ENCODE peak calls at places on chromosomes 16 and 17, in four cellular contexts. B is K562, F is HEK293T, X is GM12878. A is an unnamed sample.

GRCh38 chr16:1199342-1200013 is 25.6 kb downstream of the TPSG1 start:
- DNase-seq in B (no peak), F (peak), X (no peak), A (no peak)

GRCh38 chr17:81334987-81335386 is 39.9 kb upstream of the SLC38A10 start:
- DNase-seq in B (no peak), F (no peak), X (no peak), A (no peak)

GRCh38 chr16:5015351-5015750 is 18.4 kb downstream of the NAGPA start:
- DNase-seq in B (no peak), F (no peak), X (no peak), A (no peak)

GRCh38 chr17:81342700-81343070 is 47.6 kb upstream of the SLC38A10 start:
- DNase-seq in B (no peak), F (no peak), X (no peak), A (no peak)

GRCh38 chr16:78290498-78291271 is 191.2 kb downstream of the WWOX start:
- DNase-seq in B (no peak), F (no peak), X (no peak), A (no peak)

GRCh38 chr17:8225813-8226535 is 15.6 kb upstream of the AURKB start:
- DNase-seq in B (peak), F (peak), X (peak), A (no peak)

GRCh38 chr16:59385953-59386352 is 651.8 kb upstream of the GOT2 start:
- DNase-seq in B (no peak), F (no peak), X (no peak), A (no peak)

GRCh38 chr17:43669971-43670644 is 8.4 kb upstream of the MEOX1 start:
- DNase-seq in B (no peak), F (peak), X (peak), A (peak)

GRCh38 chr16:728131-728889 is 1.4 kb downstream of the HAGHL start:
- DNase-seq in B (peak), F (peak), X (no peak), A (no peak)

GRCh38 chr16:4653981-4654380 is 29.4 kb downstream of the MGRN1 start:
- DNase-seq in B (no peak), F (no peak), X (no peak), A (peak)

GRCh38 chr17:19904924-19905323 is 37.2 kb upstream of the ULK2 start:
- DNase-seq in B (no peak), F (no peak), X (no peak), A (no peak)

GRCh38 chr16:17206712-17207111 is 264.0 kb downstream of the XYLT1 start:
- DNase-seq in B (no peak), F (no peak), X (no peak), A (no peak)

GRCh38 chr16:15556130-15556529 is 86.8 kb downstream of the MARF1 start:
- DNase-seq in B (no peak), F (no peak), X (no peak), A (no peak)

GRCh38 chr17:45366049-45366448 is 49.2 kb upstream of the MAP3K14 start:
- DNase-seq in B (no peak), F (peak), X (no peak), A (no peak)

GRCh38 chr17:48554412-48555090 is 9.6 kb upstream of the HOXB2 start:
- DNase-seq in B (no peak), F (no peak), X (no peak), A (no peak)

GRCh38 chr17:48596000-48596734 is 2.6 kb upstream of the HOXB5 start:
- DNase-seq in B (no peak), F (no peak), X (no peak), A (no peak)

GRCh38 chr16:89009343-89010209 is 32.6 kb upstream of the CBFA2T3 start:
- DNase-seq in B (peak), F (no peak), X (no peak), A (no peak)

GRCh38 chr17:61464121-61464905 is 12.1 kb downstream of the TBX4 start:
- DNase-seq in B (no peak), F (no peak), X (no peak), A (no peak)

GRCh38 chr16:66519482-66519881 is 30.4 kb downstream of the TK2 start:
- DNase-seq in B (no peak), F (no peak), X (no peak), A (no peak)

GRCh38 chr17:65154770-65155589 is 17.8 kb downstream of the RGS9 start:
- DNase-seq in B (no peak), F (no peak), X (no peak), A (no peak)

GRCh38 chr17:35372846-35373531 is 432 bp downstream of the SLFN11 start:
- DNase-seq in B (no peak), F (no peak), X (no peak), A (no peak)

GRCh38 chr16:85923153-85924021 is 24.4 kb downstream of the IRF8 start:
- DNase-seq in B (no peak), F (no peak), X (no peak), A (no peak)

GRCh38 chr17:56902350-56902749 is 11.5 kb downstream of the TRIM25 start:
- DNase-seq in B (no peak), F (no peak), X (no peak), A (no peak)

GRCh38 chr16:87201052-87201451 is 116.1 kb downstream of the C16orf95 start:
- DNase-seq in B (no peak), F (no peak), X (no peak), A (no peak)

GRCh38 chr16:15605869-15606520 is 37.0 kb downstream of the MARF1 start:
- DNase-seq in B (no peak), F (no peak), X (no peak), A (no peak)

GRCh38 chr16:58011652-58012051 is 10.4 kb downstream of the USB1 start:
- DNase-seq in B (no peak), F (no peak), X (no peak), A (peak)

GRCh38 chr16:15482068-15482747 is 47.8 kb downstream of the BMERB1 start:
- DNase-seq in B (peak), F (peak), X (no peak), A (peak)

GRCh38 chr16:87556941-87557459 is 45.3 kb upstream of the JPH3 start:
- DNase-seq in B (no peak), F (no peak), X (no peak), A (no peak)

GRCh38 chr16:56336711-56337110 is 88.6 kb downstream of the AMFR start:
- DNase-seq in B (no peak), F (no peak), X (no peak), A (no peak)

GRCh38 chr16:56337858-56338325 is 87.5 kb downstream of the AMFR start:
- DNase-seq in B (no peak), F (no peak), X (no peak), A (no peak)

GRCh38 chr16:56336071-56336688 is 89.2 kb downstream of the AMFR start:
- DNase-seq in B (peak), F (no peak), X (no peak), A (no peak)

GRCh38 chr16:56338566-56339318 is 86.6 kb downstream of the AMFR start:
- DNase-seq in B (no peak), F (no peak), X (no peak), A (no peak)

DNA sequence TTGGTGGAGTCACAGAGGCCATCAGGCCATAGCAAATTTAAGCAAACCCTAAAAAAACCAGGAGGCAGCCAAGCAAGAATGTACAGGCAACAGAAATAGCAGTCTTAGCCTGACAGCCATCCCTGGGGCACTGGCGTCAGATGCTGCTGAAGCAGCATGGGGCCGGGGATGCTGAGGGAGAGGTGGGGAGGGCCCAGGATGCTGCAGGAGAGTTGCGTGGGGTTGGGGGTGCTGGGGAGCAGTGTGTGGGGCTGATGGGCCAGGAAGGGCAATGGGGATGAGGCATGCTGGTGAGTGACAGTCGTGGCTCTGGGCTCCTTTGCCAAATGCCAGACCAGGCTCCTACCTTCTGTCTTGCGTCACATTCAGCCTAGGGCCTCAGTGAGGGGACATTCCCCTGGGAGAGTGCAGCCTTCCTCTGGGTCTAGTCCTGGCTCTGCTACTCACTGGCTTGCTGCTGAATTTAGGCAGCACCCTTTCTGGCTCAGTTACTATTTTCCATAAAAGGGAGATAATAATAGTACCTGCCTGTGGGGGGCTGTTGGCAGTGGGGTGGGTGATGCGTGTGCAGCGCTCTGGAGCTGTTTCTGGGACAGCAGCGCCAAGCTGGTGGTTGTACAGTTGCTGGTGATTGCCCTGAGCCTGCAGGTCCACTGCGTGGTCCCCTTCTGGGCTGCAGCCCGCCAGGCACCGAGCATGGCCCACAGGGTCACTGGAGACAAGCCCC is 88.1 kb downstream of the AMFR start:
- DNase-seq in B (no peak), F (no peak), X (no peak), A (no peak)
- TF ChIP-seq TARDBP in B (no peak), F (no peak), X (no peak), A (no peak)

DNA sequence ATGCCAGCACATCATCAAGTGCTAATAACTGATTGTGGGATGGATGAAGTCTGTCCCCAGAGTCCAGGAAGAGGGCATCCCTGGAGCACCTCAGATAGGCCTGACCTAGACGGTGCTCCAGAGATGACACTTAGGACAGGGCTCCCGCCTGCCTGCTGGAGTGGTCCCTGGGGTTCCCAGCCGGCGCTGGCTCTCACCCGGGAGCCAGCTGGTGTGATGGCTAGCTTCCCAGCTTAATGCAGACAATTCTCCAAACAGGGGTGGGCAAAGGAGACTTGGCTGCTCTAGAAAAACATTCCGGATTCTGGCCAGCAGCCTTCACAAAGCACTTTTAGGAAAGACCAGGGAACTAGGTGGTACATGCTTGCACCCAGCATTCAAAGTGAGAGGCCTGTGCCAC is 18.6 kb downstream of the ACE start:
- DNase-seq in B (no peak), F (no peak), X (no peak), A (no peak)
- TF ChIP-seq TARDBP in B (no peak), F (no peak), X (no peak), A (no peak)

GRCh38 chr17:38896373-38896954 is 26.6 kb downstream of the LASP1 start:
- DNase-seq in B (no peak), F (no peak), X (no peak), A (no peak)

GRCh38 chr17:38893612-38894011 is 23.8 kb downstream of the LASP1 start:
- DNase-seq in B (peak), F (no peak), X (no peak), A (no peak)

GRCh38 chr17:38892620-38893019 is 22.8 kb downstream of the LASP1 start:
- DNase-seq in B (no peak), F (no peak), X (no peak), A (no peak)

GRCh38 chr17:38893113-38893512 is 23.3 kb downstream of the LASP1 start:
- DNase-seq in B (peak), F (no peak), X (no peak), A (no peak)

DNA sequence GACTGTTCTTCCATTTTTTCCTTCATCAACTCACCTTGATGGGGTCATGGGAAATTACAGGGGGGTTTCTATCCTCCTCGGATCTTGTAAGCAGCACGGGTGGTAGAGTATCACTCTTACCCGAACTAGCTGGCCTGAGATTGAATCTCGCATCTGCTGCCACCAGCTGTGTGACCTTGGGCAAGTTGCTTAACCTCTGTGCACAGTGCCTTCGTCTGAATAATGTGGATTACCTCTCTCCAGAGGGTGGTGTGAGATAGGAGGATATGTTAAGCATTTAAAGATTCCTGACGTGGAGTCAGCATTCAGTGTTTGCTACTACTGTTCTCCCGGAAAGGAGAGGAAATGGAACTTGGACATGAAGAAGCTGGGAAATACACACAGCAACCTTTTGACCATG is 24.4 kb downstream of the LASP1 start:
- DNase-seq in B (peak), F (no peak), X (no peak), A (no peak)
- TF ChIP-seq TARDBP in B (no peak), F (no peak), X (no peak), A (no peak)

GRCh38 chr17:13140750-13141149 is 122.9 kb upstream of the ELAC2 start:
- DNase-seq in B (no peak), F (no peak), X (no peak), A (no peak)
- TF ChIP-seq TARDBP in B (no peak), F (no peak), X (no peak), A (no peak)

DNA sequence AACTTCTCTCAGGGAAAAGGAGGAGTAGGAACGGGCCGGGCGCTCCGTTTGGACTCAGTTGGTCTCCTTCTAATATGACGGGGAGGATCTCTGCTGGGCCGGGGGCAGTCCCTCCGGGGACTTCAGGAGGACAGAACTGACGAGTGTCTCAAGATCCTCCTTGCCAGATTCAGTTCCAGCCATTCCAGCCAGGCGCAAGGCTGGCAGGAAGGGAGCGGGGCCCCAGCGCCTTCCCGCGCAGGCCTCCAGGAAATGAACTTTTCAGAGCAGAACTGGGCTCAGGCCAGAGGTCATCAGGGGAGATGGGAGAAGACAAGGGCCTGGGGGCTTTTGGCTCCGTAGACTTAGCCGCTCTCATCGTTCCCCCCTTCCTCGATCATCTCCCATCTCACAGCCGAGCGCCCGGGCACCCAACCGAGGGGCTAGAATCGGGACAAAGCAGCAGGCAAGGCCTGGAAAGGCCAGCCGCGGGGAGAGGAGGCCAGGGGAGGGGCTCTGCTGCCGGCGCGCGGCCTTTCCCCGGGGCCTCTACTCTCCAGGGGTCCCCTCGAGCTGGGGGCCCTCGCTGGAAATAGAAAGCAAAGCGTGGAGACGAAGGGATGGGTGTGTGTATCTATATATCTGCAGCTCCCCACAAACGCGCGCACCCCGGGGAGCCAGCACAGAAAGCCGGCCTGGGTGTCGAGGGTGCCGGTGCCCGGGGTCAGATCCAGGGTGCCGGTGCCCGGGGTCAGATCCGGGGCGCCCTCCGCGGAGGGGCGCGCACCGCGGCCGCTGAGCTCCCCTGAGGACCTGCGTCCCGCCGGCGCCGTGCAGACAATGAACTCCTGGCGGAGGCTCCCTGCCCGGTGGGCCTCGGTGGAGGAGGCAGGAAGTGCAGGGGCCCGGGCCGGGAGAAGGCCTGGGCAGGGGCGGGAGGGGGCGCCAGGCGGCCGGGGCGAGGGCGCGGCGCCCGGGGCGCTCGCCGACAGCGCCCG is 1.4 kb downstream of the ZNF423 start:
- DNase-seq in B (no peak), F (peak), X (no peak), A (no peak)
- TF ChIP-seq TARDBP in B (no peak), F (no peak), X (no peak), A (no peak)

DNA sequence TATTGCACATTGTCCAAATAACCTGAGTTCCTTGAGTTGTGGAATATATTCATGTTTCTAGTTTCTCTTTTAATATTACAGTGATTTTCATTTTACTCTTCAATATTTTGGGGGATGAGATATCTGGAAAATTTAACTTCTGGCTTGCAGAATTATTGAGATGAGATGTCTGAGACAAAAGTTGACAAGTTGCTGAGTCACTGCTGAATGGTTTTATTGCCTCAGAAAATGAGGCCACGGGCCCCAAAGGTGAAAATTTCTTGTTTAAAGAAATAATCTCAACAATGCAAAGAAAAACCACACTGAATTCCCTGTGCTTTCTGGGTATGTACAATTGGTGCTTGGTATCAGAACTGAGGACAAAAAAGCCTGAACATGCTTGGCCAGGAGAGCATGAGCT is 129.2 kb upstream of the TOM1L1 start:
- DNase-seq in B (peak), F (no peak), X (no peak), A (no peak)
- TF ChIP-seq TARDBP in B (no peak), F (no peak), X (no peak), A (no peak)